ENCODE peak calls at places on chromosomes 1 and 21, in eight cellular contexts. One of them, this sample, is unnamed.

GRCh38 chr1:54490361-54491248 is 57.4 kb upstream of the ACOT11 start:
- DNase-seq in HCT116: no peak
- DNase-seq in GM23338: peak
- DNase-seq in PC-3: no peak
- DNase-seq in K562: no peak
- DNase-seq in GM12878: no peak
- DNase-seq in fibroblast of lung: no peak
- DNase-seq in endothelial cell of umbilical vein: no peak
- DNase-seq in this sample: peak

GRCh38 chr1:15958111-15958510 is 17.8 kb downstream of the ZBTB17 start:
- DNase-seq in K562: no peak
- DNase-seq in PC-3: no peak
- DNase-seq in GM12878: no peak
- DNase-seq in GM23338: peak
- DNase-seq in fibroblast of lung: no peak
- DNase-seq in endothelial cell of umbilical vein: peak
- DNase-seq in HCT116: no peak
- DNase-seq in this sample: no peak

GRCh38 chr1:22286491-22286890 is 143.6 kb upstream of the WNT4 start:
- DNase-seq in PC-3: no peak
- DNase-seq in GM12878: no peak
- DNase-seq in fibroblast of lung: no peak
- DNase-seq in HCT116: no peak
- DNase-seq in K562: peak
- DNase-seq in endothelial cell of umbilical vein: no peak
- DNase-seq in GM23338: peak
- DNase-seq in this sample: no peak

GRCh38 chr1:32754282-32755097 is 51.9 kb upstream of the SYNC start:
- DNase-seq in GM12878: no peak
- DNase-seq in fibroblast of lung: peak
- DNase-seq in GM23338: peak
- DNase-seq in HCT116: no peak
- DNase-seq in PC-3: peak
- DNase-seq in K562: peak
- DNase-seq in endothelial cell of umbilical vein: no peak
- DNase-seq in this sample: peak

GRCh38 chr1:3409737-3410434 is 44.6 kb upstream of the ARHGEF16 start:
- DNase-seq in PC-3: peak
- DNase-seq in HCT116: no peak
- DNase-seq in fibroblast of lung: peak
- DNase-seq in GM23338: peak
- DNase-seq in K562: no peak
- DNase-seq in endothelial cell of umbilical vein: peak
- DNase-seq in GM12878: no peak
- DNase-seq in this sample: peak

GRCh38 chr1:98196012-98196411 is 275.2 kb upstream of the DPYD start:
- DNase-seq in endothelial cell of umbilical vein: no peak
- DNase-seq in PC-3: no peak
- DNase-seq in HCT116: no peak
- DNase-seq in fibroblast of lung: no peak
- DNase-seq in K562: no peak
- DNase-seq in GM12878: no peak
- DNase-seq in GM23338: no peak
- DNase-seq in this sample: no peak

GRCh38 chr1:81801032-81801833 is 499 bp downstream of the ADGRL2 start:
- DNase-seq in PC-3: peak
- DNase-seq in K562: no peak
- DNase-seq in fibroblast of lung: peak
- DNase-seq in GM23338: peak
- DNase-seq in GM12878: no peak
- DNase-seq in endothelial cell of umbilical vein: peak
- DNase-seq in HCT116: no peak
- DNase-seq in this sample: peak

GRCh38 chr1:16205891-16206546 is 6.4 kb downstream of the ARHGEF19 start:
- DNase-seq in GM12878: no peak
- DNase-seq in K562: no peak
- DNase-seq in endothelial cell of umbilical vein: no peak
- DNase-seq in PC-3: no peak
- DNase-seq in fibroblast of lung: no peak
- DNase-seq in HCT116: no peak
- DNase-seq in GM23338: no peak
- DNase-seq in this sample: no peak

GRCh38 chr1:54782588-54782987 is 18.3 kb upstream of the PARS2 start:
- DNase-seq in endothelial cell of umbilical vein: no peak
- DNase-seq in GM12878: no peak
- DNase-seq in PC-3: no peak
- DNase-seq in K562: no peak
- DNase-seq in HCT116: no peak
- DNase-seq in fibroblast of lung: no peak
- DNase-seq in GM23338: no peak
- DNase-seq in this sample: no peak

GRCh38 chr1:37850352-37850955 is 8.9 kb downstream of the MTF1 start:
- DNase-seq in endothelial cell of umbilical vein: peak
- DNase-seq in GM12878: no peak
- DNase-seq in HCT116: no peak
- DNase-seq in fibroblast of lung: no peak
- DNase-seq in PC-3: peak
- DNase-seq in GM23338: no peak
- DNase-seq in K562: no peak
- DNase-seq in this sample: no peak

GRCh38 chr1:181101581-181102226 is 13.2 kb downstream of the IER5 start:
- DNase-seq in endothelial cell of umbilical vein: peak
- DNase-seq in HCT116: no peak
- DNase-seq in K562: peak
- DNase-seq in PC-3: peak
- DNase-seq in GM23338: peak
- DNase-seq in fibroblast of lung: peak
- DNase-seq in GM12878: no peak
- DNase-seq in this sample: no peak

GRCh38 chr21:45211661-45212060 is 76.0 kb downstream of the POFUT2 start:
- DNase-seq in endothelial cell of umbilical vein: no peak
- DNase-seq in HCT116: no peak
- DNase-seq in K562: peak
- DNase-seq in GM23338: no peak
- DNase-seq in GM12878: no peak
- DNase-seq in PC-3: no peak
- DNase-seq in fibroblast of lung: no peak
- DNase-seq in this sample: no peak

GRCh38 chr1:212703991-212704564 is 4.4 kb upstream of the BATF3 start:
- DNase-seq in HCT116: no peak
- DNase-seq in fibroblast of lung: no peak
- DNase-seq in PC-3: no peak
- DNase-seq in GM23338: peak
- DNase-seq in GM12878: no peak
- DNase-seq in endothelial cell of umbilical vein: no peak
- DNase-seq in K562: no peak
- DNase-seq in this sample: no peak

GRCh38 chr21:39004776-39005605 is 178.3 kb downstream of the PSMG1 start:
- DNase-seq in fibroblast of lung: peak
- DNase-seq in PC-3: no peak
- DNase-seq in GM12878: no peak
- DNase-seq in K562: no peak
- DNase-seq in GM23338: no peak
- DNase-seq in HCT116: no peak
- DNase-seq in endothelial cell of umbilical vein: peak
- DNase-seq in this sample: peak

GRCh38 chr1:41523071-41523470 is 38.6 kb upstream of the EDN2 start:
- DNase-seq in PC-3: no peak
- DNase-seq in GM23338: no peak
- DNase-seq in fibroblast of lung: no peak
- DNase-seq in endothelial cell of umbilical vein: no peak
- DNase-seq in GM12878: no peak
- DNase-seq in K562: no peak
- DNase-seq in HCT116: no peak
- DNase-seq in this sample: no peak

GRCh38 chr1:173503391-173503790 is 26.3 kb downstream of the PRDX6 start:
- DNase-seq in GM23338: no peak
- DNase-seq in PC-3: no peak
- DNase-seq in GM12878: no peak
- DNase-seq in endothelial cell of umbilical vein: no peak
- DNase-seq in HCT116: no peak
- DNase-seq in fibroblast of lung: no peak
- DNase-seq in K562: peak
- DNase-seq in this sample: no peak

GRCh38 chr1:37556712-37557196 is at the start of gene DNALI1:
- DNase-seq in K562: peak
- DNase-seq in HCT116: no peak
- DNase-seq in fibroblast of lung: peak
- DNase-seq in PC-3: peak
- DNase-seq in endothelial cell of umbilical vein: peak
- DNase-seq in GM12878: no peak
- DNase-seq in GM23338: peak
- DNase-seq in this sample: peak

GRCh38 chr1:19811206-19811851 is 3.8 kb downstream of the RNF186 start:
- DNase-seq in HCT116: peak
- DNase-seq in GM23338: peak
- DNase-seq in K562: peak
- DNase-seq in endothelial cell of umbilical vein: peak
- DNase-seq in fibroblast of lung: peak
- DNase-seq in PC-3: peak
- DNase-seq in GM12878: no peak
- DNase-seq in this sample: peak

GRCh38 chr1:115838426-115838804 is 2.5 kb downstream of the NHLH2 start:
- DNase-seq in endothelial cell of umbilical vein: no peak
- DNase-seq in fibroblast of lung: no peak
- DNase-seq in HCT116: no peak
- DNase-seq in GM23338: peak
- DNase-seq in GM12878: no peak
- DNase-seq in K562: no peak
- DNase-seq in PC-3: no peak
- DNase-seq in this sample: no peak

GRCh38 chr1:43931711-43932660 is 1.6 kb upstream of the ARTN start:
- DNase-seq in K562: no peak
- DNase-seq in GM12878: no peak
- DNase-seq in fibroblast of lung: no peak
- DNase-seq in HCT116: no peak
- DNase-seq in endothelial cell of umbilical vein: no peak
- DNase-seq in GM23338: no peak
- DNase-seq in PC-3: no peak
- DNase-seq in this sample: no peak

GRCh38 chr1:89757532-89757931 is 63.3 kb upstream of the LRRC8D start:
- DNase-seq in GM23338: no peak
- DNase-seq in K562: no peak
- DNase-seq in PC-3: no peak
- DNase-seq in endothelial cell of umbilical vein: peak
- DNase-seq in HCT116: no peak
- DNase-seq in fibroblast of lung: no peak
- DNase-seq in GM12878: no peak
- DNase-seq in this sample: no peak

GRCh38 chr1:117059334-117059677 is 820 bp upstream of the TTF2 start:
- DNase-seq in fibroblast of lung: no peak
- DNase-seq in HCT116: peak
- DNase-seq in endothelial cell of umbilical vein: no peak
- DNase-seq in PC-3: peak
- DNase-seq in GM23338: no peak
- DNase-seq in GM12878: peak
- DNase-seq in K562: peak
- DNase-seq in this sample: peak

GRCh38 chr1:161100534-161100933 is 2.4 kb downstream of the KLHDC9 start:
- DNase-seq in K562: no peak
- DNase-seq in PC-3: no peak
- DNase-seq in HCT116: no peak
- DNase-seq in endothelial cell of umbilical vein: no peak
- DNase-seq in fibroblast of lung: no peak
- DNase-seq in GM12878: no peak
- DNase-seq in GM23338: no peak
- DNase-seq in this sample: no peak

GRCh38 chr1:71228236-71228635 is 147.4 kb upstream of the ZRANB2 start:
- DNase-seq in K562: no peak
- DNase-seq in fibroblast of lung: no peak
- DNase-seq in GM12878: no peak
- DNase-seq in PC-3: no peak
- DNase-seq in endothelial cell of umbilical vein: no peak
- DNase-seq in GM23338: no peak
- DNase-seq in HCT116: no peak
- DNase-seq in this sample: peak

GRCh38 chr1:210254298-210254697 is 21.7 kb downstream of the SERTAD4 start:
- DNase-seq in PC-3: no peak
- DNase-seq in endothelial cell of umbilical vein: no peak
- DNase-seq in fibroblast of lung: no peak
- DNase-seq in HCT116: no peak
- DNase-seq in GM23338: no peak
- DNase-seq in GM12878: no peak
- DNase-seq in K562: no peak
- DNase-seq in this sample: no peak
- TF ChIP-seq EZH2 in PC-3: no peak
- TF ChIP-seq EZH2 in endothelial cell of umbilical vein: no peak
- TF ChIP-seq EZH2 in fibroblast of lung: no peak
- TF ChIP-seq EZH2 in HCT116: no peak
- TF ChIP-seq EZH2 in GM23338: no peak
- TF ChIP-seq EZH2 in GM12878: no peak
- TF ChIP-seq EZH2 in K562: no peak
- TF ChIP-seq EZH2 in this sample: no peak

GRCh38 chr1:67834246-67834877 is 1.1 kb upstream of the GNG12 start:
- DNase-seq in PC-3: no peak
- DNase-seq in endothelial cell of umbilical vein: no peak
- DNase-seq in fibroblast of lung: peak
- DNase-seq in HCT116: no peak
- DNase-seq in K562: no peak
- DNase-seq in GM23338: no peak
- DNase-seq in GM12878: no peak
- DNase-seq in this sample: no peak
- H3K4me2 ChIP-seq in PC-3: peak
- H3K4me2 ChIP-seq in endothelial cell of umbilical vein: peak
- H3K4me2 ChIP-seq in fibroblast of lung: no peak
- H3K4me2 ChIP-seq in HCT116: peak
- H3K4me2 ChIP-seq in K562: no peak
- H3K4me2 ChIP-seq in GM23338: peak
- H3K4me2 ChIP-seq in GM12878: no peak
- H3K4me2 ChIP-seq in this sample: peak

DNA sequence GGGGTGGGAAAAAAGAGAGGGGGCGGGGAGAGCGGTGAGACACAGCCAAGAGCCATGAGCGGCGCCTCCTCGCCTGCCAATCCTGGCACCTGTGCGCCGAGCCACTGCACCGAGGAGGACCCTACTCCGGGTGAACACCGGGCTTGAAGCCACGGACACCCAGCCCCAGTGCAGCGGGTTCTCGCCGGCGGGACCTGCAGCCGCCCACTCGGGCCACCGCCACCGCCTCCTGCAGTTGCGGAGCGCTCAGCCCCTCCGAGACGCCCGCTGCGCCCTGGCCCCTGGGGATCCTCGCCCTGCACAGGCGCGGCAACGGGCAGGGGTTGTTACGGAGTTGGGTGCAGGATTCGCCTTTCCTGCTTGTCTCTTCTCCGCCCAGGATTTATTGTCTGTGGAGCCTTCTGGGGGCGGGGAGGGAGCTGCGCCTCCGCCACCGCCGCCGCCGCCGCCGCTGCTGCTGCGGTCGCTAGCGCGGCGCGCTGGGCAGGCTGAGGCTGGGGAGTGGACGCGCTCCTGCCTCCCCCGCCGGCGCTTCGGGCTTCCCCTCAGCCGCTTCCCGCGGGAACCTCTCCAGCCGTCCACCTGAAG is at the start of gene LRRC7:
- DNase-seq in HCT116: no peak
- DNase-seq in fibroblast of lung: peak
- DNase-seq in GM12878: no peak
- DNase-seq in endothelial cell of umbilical vein: peak
- DNase-seq in GM23338: peak
- DNase-seq in K562: peak
- DNase-seq in PC-3: no peak
- DNase-seq in this sample: peak
- TF ChIP-seq EZH2 in HCT116: no peak
- TF ChIP-seq EZH2 in fibroblast of lung: no peak
- TF ChIP-seq EZH2 in GM12878: no peak
- TF ChIP-seq EZH2 in endothelial cell of umbilical vein: no peak
- TF ChIP-seq EZH2 in GM23338: no peak
- TF ChIP-seq EZH2 in K562: no peak
- TF ChIP-seq EZH2 in PC-3: no peak
- TF ChIP-seq EZH2 in this sample: no peak

GRCh38 chr1:18481921-18482701 is 1.4 kb downstream of the KLHDC7A start:
- DNase-seq in GM23338: no peak
- DNase-seq in PC-3: no peak
- DNase-seq in endothelial cell of umbilical vein: no peak
- DNase-seq in GM12878: no peak
- DNase-seq in fibroblast of lung: no peak
- DNase-seq in K562: peak
- DNase-seq in HCT116: no peak
- DNase-seq in this sample: no peak
- H3K4me2 ChIP-seq in GM23338: peak
- H3K4me2 ChIP-seq in PC-3: no peak
- H3K4me2 ChIP-seq in endothelial cell of umbilical vein: no peak
- H3K4me2 ChIP-seq in GM12878: no peak
- H3K4me2 ChIP-seq in fibroblast of lung: no peak
- H3K4me2 ChIP-seq in K562: no peak
- H3K4me2 ChIP-seq in HCT116: no peak
- H3K4me2 ChIP-seq in this sample: peak